ENCODE peak calls at places on chromosomes 4 and X, in eight cellular contexts. L is left ventricle myocardium inferior, J is activated B cell treated with CpG ODN at 0.5 μM for 24 hours, D is neural crest cell, I is Calu3, C is lower lobe of right lung, V is suprapubic skin, E is GM12864. G is an unnamed sample.

GRCh38 chrX:37785569-37785968 is 5.7 kb downstream of the CYBB start:
- DNase-seq in V (no peak), I (peak), J (no peak), E (no peak), D (no peak), C (peak), L (no peak), G (peak)

GRCh38 chr4:102250341-102250740 is 94.9 kb downstream of the SLC39A8 start:
- DNase-seq in L (no peak), V (no peak), D (no peak), C (no peak), E (no peak), J (no peak), I (no peak), G (no peak)

GRCh38 chr4:10040049-10040892 is 19.0 kb upstream of the SLC2A9 start:
- DNase-seq in J (no peak), E (no peak), D (no peak), I (no peak), C (no peak), L (no peak), V (no peak), G (no peak)

GRCh38 chr4:88575222-88575621 is 17.1 kb upstream of the HERC3 start:
- DNase-seq in D (no peak), E (no peak), L (no peak), I (no peak), V (no peak), J (no peak), C (no peak), G (no peak)

GRCh38 chr4:138952405-138952804 is 63.2 kb upstream of the NOCT start:
- DNase-seq in J (no peak), D (no peak), C (no peak), L (no peak), I (peak), E (no peak), V (no peak), G (peak)

GRCh38 chrX:47540754-47541538 is 20.1 kb upstream of the ARAF start:
- DNase-seq in L (peak), C (peak), E (no peak), I (peak), J (no peak), V (peak), D (peak), G (peak)

GRCh38 chr4:39548425-39549067 is 21.3 kb upstream of the UGDH start:
- DNase-seq in D (no peak), E (no peak), I (no peak), L (no peak), V (no peak), J (no peak), C (no peak), G (no peak)

GRCh38 chrX:118627084-118627758 is 100.2 kb upstream of the IL13RA1 start:
- DNase-seq in J (no peak), C (no peak), V (no peak), E (no peak), L (no peak), D (no peak), I (peak), G (no peak)

GRCh38 chrX:119885554-119886428 is 9.9 kb upstream of the AKAP14 start:
- DNase-seq in E (no peak), C (no peak), L (no peak), J (no peak), I (no peak), V (no peak), D (no peak), G (no peak)

GRCh38 chrX:147343467-147343866 is 528.9 kb upstream of the CXorf51A start:
- DNase-seq in I (no peak), J (no peak), D (no peak), E (no peak), C (no peak), L (no peak), V (no peak), G (no peak)

GRCh38 chr4:123661080-123661737 is 264.6 kb downstream of the SPRY1 start:
- DNase-seq in L (no peak), E (no peak), D (no peak), J (no peak), C (no peak), I (no peak), V (no peak), G (no peak)

GRCh38 chrX:1292581-1293310 is 24.1 kb downstream of the CSF2RA start:
- DNase-seq in V (no peak), C (no peak), D (no peak), L (no peak), J (no peak), I (no peak), E (no peak), G (no peak)

DNA sequence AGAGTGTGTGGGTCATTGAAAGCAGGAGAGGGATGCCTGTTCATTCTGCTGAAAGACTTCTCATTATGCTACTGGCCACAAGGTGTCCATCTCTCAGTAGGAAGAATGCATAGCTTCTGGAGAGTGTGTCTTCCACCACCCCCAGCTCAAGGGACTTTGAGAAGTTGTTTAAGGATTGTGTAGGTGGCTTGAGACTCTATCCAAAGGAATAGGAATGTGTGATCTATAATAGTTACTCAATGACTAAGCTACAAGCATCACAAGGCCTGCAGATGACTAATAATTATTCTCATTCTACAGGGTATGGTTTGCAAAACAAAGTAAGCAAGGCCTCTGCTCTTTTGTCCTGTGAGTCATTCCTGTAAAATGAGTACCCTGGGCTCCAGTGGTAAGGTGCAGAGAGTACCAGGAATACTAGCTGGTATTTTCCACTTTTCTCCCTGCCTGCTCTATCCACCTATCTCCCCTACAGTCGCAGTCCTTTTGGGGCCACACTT is 279.8 kb upstream of the BOD1L1 start:
- DNase-seq in E (no peak), J (no peak), L (no peak), C (no peak), D (no peak), I (peak), V (no peak), G (peak)
- TF ChIP-seq CTCF in E (no peak), J (no peak), L (peak), C (no peak), D (peak), I (peak), V (no peak), G (peak)

GRCh38 chr4:153398713-153399112 is 54.2 kb downstream of the MND1 start:
- DNase-seq in E (no peak), I (no peak), J (no peak), V (no peak), D (no peak), L (no peak), C (no peak), G (no peak)

GRCh38 chr4:153401501-153401900 is 57.0 kb downstream of the MND1 start:
- DNase-seq in I (no peak), V (no peak), D (no peak), E (no peak), J (no peak), L (no peak), C (no peak), G (peak)

GRCh38 chr4:153399358-153399757 is 54.9 kb downstream of the MND1 start:
- DNase-seq in I (no peak), D (no peak), L (no peak), E (no peak), J (no peak), C (no peak), V (no peak), G (no peak)

GRCh38 chr4:153403761-153404160 is 59.3 kb downstream of the MND1 start:
- DNase-seq in C (no peak), J (no peak), I (no peak), E (no peak), D (no peak), V (no peak), L (no peak), G (no peak)

GRCh38 chr4:153402366-153402765 is 57.9 kb downstream of the MND1 start:
- DNase-seq in D (no peak), I (no peak), J (no peak), V (no peak), E (no peak), C (no peak), L (no peak), G (peak)
- TF ChIP-seq CTCF in D (no peak), I (no peak), J (no peak), V (no peak), E (no peak), C (no peak), L (no peak), G (no peak)

DNA sequence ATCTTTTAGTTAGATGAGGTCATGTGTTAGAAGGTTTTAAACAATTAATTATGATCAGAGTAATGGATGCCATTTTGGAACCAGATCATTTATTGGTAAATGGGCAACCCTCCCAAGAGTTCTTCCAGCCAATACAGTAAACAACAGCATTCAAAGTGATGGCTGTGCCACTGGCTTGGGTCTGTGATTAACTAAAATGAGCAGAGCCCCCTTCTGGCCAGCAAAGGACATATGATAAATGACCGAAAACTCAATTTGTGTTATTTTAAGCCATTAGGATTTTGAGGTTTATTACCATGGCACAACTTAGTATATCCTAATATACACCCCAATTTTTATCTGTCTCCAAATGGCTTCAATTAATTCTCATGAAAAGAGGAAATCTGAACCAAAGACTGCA is 90.8 kb upstream of the NPFFR2 start:
- DNase-seq in E (no peak), J (no peak), D (peak), C (no peak), L (no peak), V (no peak), I (peak), G (no peak)
- TF ChIP-seq CTCF in E (peak), J (no peak), D (peak), C (peak), L (peak), V (no peak), I (no peak), G (peak)

GRCh38 chr4:117702353-117702752 is 331.9 kb upstream of the NDST3 start:
- DNase-seq in L (no peak), E (no peak), I (no peak), J (no peak), D (no peak), V (no peak), C (no peak), G (no peak)

GRCh38 chr4:117699595-117699994 is 334.7 kb upstream of the NDST3 start:
- DNase-seq in C (no peak), I (no peak), E (no peak), L (no peak), V (no peak), D (no peak), J (no peak), G (no peak)

GRCh38 chr4:117700111-117700892 is 334.0 kb upstream of the NDST3 start:
- DNase-seq in L (no peak), V (no peak), D (no peak), E (no peak), I (no peak), C (no peak), J (no peak), G (no peak)
- TF ChIP-seq CTCF in L (no peak), V (no peak), D (peak), E (peak), I (no peak), C (no peak), J (no peak), G (peak)

GRCh38 chr4:186021461-186022167 is 47.3 kb upstream of the TLR3 start:
- DNase-seq in J (no peak), E (no peak), D (peak), I (peak), L (no peak), C (no peak), V (no peak), G (no peak)
- TF ChIP-seq CTCF in J (no peak), E (peak), D (peak), I (peak), L (peak), C (peak), V (peak), G (peak)

GRCh38 chrX:51395474-51395806 is 62.8 kb downstream of the NUDT10 start:
- DNase-seq in J (no peak), C (no peak), L (no peak), D (no peak), I (no peak), V (no peak), E (no peak), G (no peak)
- TF ChIP-seq CTCF in J (no peak), C (no peak), L (no peak), D (no peak), I (no peak), V (no peak), E (no peak), G (no peak)

DNA sequence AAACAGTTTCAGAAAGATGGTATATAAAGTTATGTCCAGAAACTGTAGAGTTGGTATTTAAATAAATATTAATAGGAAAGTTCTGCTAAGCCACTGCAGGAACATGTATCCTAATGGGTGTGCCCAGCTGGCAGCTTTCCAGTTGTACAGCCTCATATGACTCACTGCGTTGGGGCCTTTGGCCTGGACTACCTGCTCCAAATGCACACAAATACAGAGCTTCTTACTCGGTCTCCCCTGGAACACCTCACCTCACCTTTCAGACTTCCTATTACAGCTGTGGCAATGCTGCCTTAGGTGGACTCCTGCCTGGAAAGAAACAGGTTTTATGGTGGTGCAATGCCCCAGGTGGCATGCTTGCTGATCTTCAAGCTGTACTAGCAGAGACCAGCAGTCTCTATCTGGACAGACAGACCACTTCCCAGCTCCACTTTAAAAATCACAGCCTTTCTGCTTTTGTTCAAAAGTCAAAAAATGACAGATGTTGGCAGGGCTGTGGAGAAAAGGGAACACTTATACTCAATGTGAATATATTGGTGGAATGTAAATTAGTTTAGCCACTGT is 85.6 kb upstream of the EXOC1L start:
- DNase-seq in E (no peak), V (peak), L (peak), I (peak), D (no peak), C (peak), J (no peak), G (peak)
- TF ChIP-seq CTCF in E (no peak), V (no peak), L (no peak), I (no peak), D (no peak), C (no peak), J (no peak), G (no peak)

GRCh38 chr4:176789955-176790354 is 2.8 kb downstream of the VEGFC start:
- DNase-seq in E (peak), C (no peak), L (no peak), V (no peak), J (no peak), I (no peak), D (no peak), G (no peak)

GRCh38 chr4:176792348-176793059 is at the start of gene VEGFC:
- DNase-seq in J (no peak), I (peak), C (peak), E (no peak), V (peak), L (peak), D (peak), G (no peak)

GRCh38 chr4:176793060-176793605 is 411 bp upstream of the VEGFC start:
- DNase-seq in V (peak), L (no peak), J (no peak), D (no peak), I (no peak), C (no peak), E (no peak), G (no peak)

GRCh38 chr4:176790398-176790797 is 2.3 kb downstream of the VEGFC start:
- DNase-seq in D (no peak), J (no peak), I (no peak), V (no peak), C (no peak), L (no peak), E (no peak), G (no peak)

DNA sequence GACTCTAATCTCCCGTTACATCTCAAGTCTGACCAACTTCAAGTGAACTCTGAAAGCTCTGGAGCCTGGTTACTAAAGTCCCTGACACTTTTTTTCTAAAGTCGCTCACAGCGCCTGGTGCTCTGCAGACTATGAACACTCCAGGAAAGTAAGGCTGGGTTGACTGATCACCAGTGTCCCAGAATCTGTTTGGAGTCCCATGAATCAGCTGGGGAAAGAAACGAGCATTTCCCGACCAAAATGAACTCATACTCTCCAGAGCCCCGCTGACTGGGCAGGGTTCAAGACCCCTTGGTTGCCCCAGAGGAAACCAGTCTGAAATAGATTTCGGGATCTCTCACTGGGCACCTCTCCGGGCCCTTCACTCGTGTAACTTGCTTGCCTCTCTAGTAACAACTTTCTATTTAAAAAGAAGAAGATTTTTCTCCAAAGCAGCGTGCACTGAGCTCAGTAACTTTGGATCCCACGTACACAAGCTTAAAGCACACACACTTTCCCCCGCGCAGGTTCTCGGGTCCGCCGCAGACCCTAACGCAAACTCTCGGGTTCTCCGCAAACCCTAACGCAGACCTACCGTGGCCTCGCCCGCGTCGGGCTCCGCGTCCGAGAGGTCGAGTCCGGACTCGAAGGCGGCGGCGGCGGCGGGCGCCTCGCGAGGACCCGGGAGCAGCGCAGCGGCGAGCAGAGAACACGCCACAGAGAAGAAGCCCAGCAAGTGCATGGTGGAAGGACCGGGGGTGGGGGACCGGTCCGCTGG is 953 bp downstream of the VEGFC start:
- DNase-seq in L (peak), V (peak), D (peak), J (no peak), I (peak), C (peak), E (no peak), G (peak)
- TF ChIP-seq CTCF in L (no peak), V (no peak), D (no peak), J (no peak), I (no peak), C (no peak), E (no peak), G (no peak)